ENCODE peak calls at places on chromosome 11, in seven cellular contexts. J is kidney glomerular epithelial cell; Y is naive B cell; D is stimulated activated CD4-positive, alpha-beta T cell treated with anti-CD3 and anti-CD28 coated beads, Interleukin-1b, Interleukin-23, amount 100 ng/mL, for 4 hours; T is stimulated activated effector memory CD8-positive, alpha-beta T cell treated with anti-CD3 and anti-CD28 coated beads, Interleukin-12 subunit alpha, Interleukin-12 subunit beta, amount 100 ng/mL, for 72 hours; X is activated CD4-positive, alpha-beta memory T cell treated with anti-CD3 and anti-CD28 coated beads, Interleukin-2, amount 10 ng/mL, durations not matched to agents 7 days and 5 days; V is brain pericyte. A is an unnamed sample.

GRCh38 chr11:35337136-35337918 is 82.0 kb downstream of the SLC1A2 start:
- DNase-seq in J (peak; percentile 99), Y (no peak), D (no peak), T (no peak), X (no peak), V (peak; percentile 86), A (no peak)

GRCh38 chr11:112847568-112847967 is 113.7 kb upstream of the NCAM1 start:
- DNase-seq in J (no peak), Y (no peak), D (no peak), T (no peak), X (no peak), V (no peak), A (no peak)

GRCh38 chr11:17432041-17432440 is 43.6 kb upstream of the KCNJ11 start:
- DNase-seq in J (no peak), Y (no peak), D (no peak), T (no peak), X (no peak), V (no peak), A (no peak)

GRCh38 chr11:33266418-33267215 is 9.4 kb downstream of the HIPK3 start:
- DNase-seq in J (no peak), Y (no peak), D (no peak), T (no peak), X (no peak), V (peak; percentile 8), A (no peak)

GRCh38 chr11:12439615-12440014 is 62.2 kb downstream of the PARVA start:
- DNase-seq in J (no peak), Y (no peak), D (no peak), T (no peak), X (no peak), V (no peak), A (no peak)

GRCh38 chr11:44627911-44628729 is 62.7 kb downstream of the CD82 start:
- DNase-seq in J (peak; percentile 16), Y (no peak), D (no peak), T (no peak), X (peak; percentile 15), V (no peak), A (peak; percentile 92)

GRCh38 chr11:16981651-16982194 is 32.5 kb downstream of the PLEKHA7 start:
- DNase-seq in J (peak; percentile 84), Y (no peak), D (no peak), T (no peak), X (no peak), V (peak; percentile 61), A (peak; percentile 70)

GRCh38 chr11:57324154-57324885 is 432 bp downstream of the TNKS1BP1 start:
- DNase-seq in J (no peak), Y (no peak), D (peak; percentile 33), T (no peak), X (no peak), V (no peak), A (no peak)

GRCh38 chr11:69881467-69882269 is 62.5 kb upstream of the FGF3 start:
- DNase-seq in J (no peak), Y (no peak), D (no peak), T (no peak), X (no peak), V (no peak), A (no peak)

GRCh38 chr11:110479445-110480101 is 49.8 kb downstream of the FDX1 start:
- DNase-seq in J (peak; percentile 17), Y (no peak), D (no peak), T (no peak), X (no peak), V (no peak), A (no peak)

GRCh38 chr11:3709977-3710376 is 38.8 kb upstream of the CHRNA10 start:
- DNase-seq in J (no peak), Y (no peak), D (no peak), T (no peak), X (no peak), V (no peak), A (no peak)

GRCh38 chr11:45060707-45061106 is 85.7 kb upstream of the PRDM11 start:
- DNase-seq in J (no peak), Y (no peak), D (no peak), T (no peak), X (no peak), V (no peak), A (no peak)

GRCh38 chr11:72230764-72231365 is 6.3 kb downstream of the INPPL1 start:
- DNase-seq in J (no peak), Y (no peak), D (no peak), T (no peak), X (peak; percentile 5), V (no peak), A (no peak)

GRCh38 chr11:97140885-97141494 is 751.2 kb downstream of the JRKL start:
- DNase-seq in J (peak; percentile 20), Y (no peak), D (no peak), T (no peak), X (no peak), V (no peak), A (no peak)

GRCh38 chr11:2912498-2912897 is 16.7 kb downstream of the PHLDA2 start:
- DNase-seq in J (peak; percentile 64), Y (no peak), D (no peak), T (no peak), X (no peak), V (no peak), A (no peak)

GRCh38 chr11:68839953-68840641 is 1.6 kb downstream of the CPT1A start:
- DNase-seq in J (no peak), Y (peak; percentile 23), D (no peak), T (no peak), X (peak; percentile 27), V (no peak), A (no peak)

GRCh38 chr11:2527621-2528291 is 82.9 kb downstream of the KCNQ1 start:
- DNase-seq in J (no peak), Y (no peak), D (no peak), T (no peak), X (no peak), V (no peak), A (no peak)

GRCh38 chr11:45155058-45155551 is 8.7 kb downstream of the PRDM11 start:
- DNase-seq in J (no peak), Y (no peak), D (no peak), T (no peak), X (peak; percentile 9), V (no peak), A (no peak)

GRCh38 chr11:3036419-3036818 is 20.8 kb downstream of the CARS1 start:
- DNase-seq in J (no peak), Y (peak; percentile 31), D (no peak), T (no peak), X (no peak), V (no peak), A (no peak)

GRCh38 chr11:1042626-1043562 is 6.4 kb upstream of the MUC6 start:
- DNase-seq in J (no peak), Y (no peak), D (no peak), T (no peak), X (no peak), V (no peak), A (no peak)

GRCh38 chr11:63944987-63945386 is 6.2 kb downstream of the NAA40 start:
- DNase-seq in J (no peak), Y (no peak), D (no peak), T (no peak), X (no peak), V (no peak), A (no peak)

GRCh38 chr11:57638005-57638760 is 11.5 kb downstream of the YPEL4 start:
- DNase-seq in J (peak; percentile 77), Y (no peak), D (no peak), T (no peak), X (no peak), V (no peak), A (no peak)

GRCh38 chr11:2709429-2709828 is 9.6 kb upstream of the KCNQ1OT1 start:
- DNase-seq in J (peak; percentile 47), Y (no peak), D (no peak), T (no peak), X (no peak), V (no peak), A (no peak)

A was measured in caudate nucleus.